ENCODE peak calls at places on chromosomes 3 and 15, in seven cellular contexts. K, U, Y, D, P, G and M are unnamed samples.

GRCh38 chr15:77671274-77672056 is 38.8 kb upstream of the LINGO1 start:
- ATAC-seq in K (no peak), U (no peak), P (no peak), G (no peak), D (no peak), Y (no peak), M (no peak)

GRCh38 chr15:29756358-29757267 is 65.7 kb downstream of the TJP1 start:
- ATAC-seq in D (peak; percentile 74), G (peak; percentile 43), U (no peak), K (no peak), Y (no peak), P (peak; percentile 36), M (peak; percentile 36)

GRCh38 chr3:2484162-2485026 is 385.7 kb downstream of the CNTN4 start:
- ATAC-seq in K (no peak), Y (no peak), D (no peak), P (no peak), U (no peak), G (peak; percentile 74), M (no peak)

GRCh38 chr15:35279811-35280210 is 194.7 kb upstream of the NANOGP8 start:
- ATAC-seq in U (no peak), K (no peak), Y (no peak), P (no peak), D (no peak), G (no peak), M (no peak)

GRCh38 chr3:136044980-136045745 is 79.6 kb downstream of the PPP2R3A start:
- ATAC-seq in Y (no peak), D (no peak), U (no peak), K (no peak), G (peak; percentile 46), P (no peak), M (no peak)

GRCh38 chr3:111238896-111239295 is 167.3 kb downstream of the NECTIN3 start:
- ATAC-seq in G (no peak), P (peak; percentile 78), D (no peak), K (peak; percentile 97), U (peak; percentile 95), Y (peak; percentile 99), M (no peak)

GRCh38 chr15:56098230-56098899 is 105.0 kb upstream of the NEDD4 start:
- ATAC-seq in P (no peak), U (no peak), K (no peak), G (no peak), D (no peak), Y (no peak), M (no peak)

GRCh38 chr15:58548308-58549012 is 116.7 kb downstream of the LIPC start:
- ATAC-seq in D (no peak), U (no peak), G (peak; percentile 38), P (no peak), K (no peak), Y (no peak), M (no peak)

GRCh38 chr3:168884353-168884903 is 779.1 kb downstream of the MECOM start:
- ATAC-seq in P (peak; percentile 77), Y (no peak), G (peak; percentile 73), D (no peak), K (no peak), U (no peak), M (peak; percentile 69)

GRCh38 chr3:153247331-153248311 is 85.6 kb downstream of the RAP2B start:
- ATAC-seq in G (peak; percentile 46), D (no peak), K (no peak), P (no peak), U (no peak), Y (no peak), M (no peak)

GRCh38 chr15:65675551-65675950 is 53.8 kb downstream of the SLC24A1 start:
- ATAC-seq in Y (no peak), U (no peak), G (no peak), K (no peak), D (no peak), P (no peak), M (no peak)

GRCh38 chr3:10391391-10391790 is 70.5 kb upstream of the SEC13 start:
- ATAC-seq in D (no peak), P (no peak), G (no peak), Y (no peak), U (no peak), K (no peak), M (no peak)

GRCh38 chr15:74696398-74696729 is 540 bp upstream of the EDC3 start:
- ATAC-seq in D (peak; percentile 12), K (peak; percentile 17), U (no peak), G (no peak), P (no peak), Y (no peak), M (no peak)

GRCh38 chr15:76335851-76336253 is 721 bp upstream of the ISL2 start:
- ATAC-seq in U (no peak), P (no peak), K (no peak), G (no peak), D (no peak), Y (no peak), M (peak; percentile 10)

GRCh38 chr3:197456271-197457091 is 99.3 kb downstream of the BDH1 start:
- ATAC-seq in P (peak; percentile 83), K (peak; percentile 52), G (peak; percentile 97), D (peak; percentile 97), U (peak; percentile 33), Y (peak; percentile 62), M (peak; percentile 97)

GRCh38 chr3:104291437-104291851 is 1075.3 kb upstream of the ALCAM start:
- ATAC-seq in U (no peak), P (no peak), G (no peak), D (no peak), Y (no peak), K (peak; percentile 50), M (no peak)

GRCh38 chr15:39885099-39885777 is 34.8 kb downstream of the GPR176 start:
- ATAC-seq in K (no peak), P (no peak), Y (no peak), G (no peak), D (no peak), U (no peak), M (no peak)

GRCh38 chr3:69500604-69501003 is 114.7 kb upstream of the FRMD4B start:
- ATAC-seq in G (peak; percentile 39), P (no peak), D (no peak), U (no peak), Y (no peak), K (no peak), M (peak; percentile 31)

GRCh38 chr3:139113766-139114165 is 69.1 kb upstream of the PRR23C start:
- ATAC-seq in P (no peak), K (no peak), G (no peak), U (no peak), Y (peak; percentile 49), D (peak; percentile 10), M (no peak)

GRCh38 chr3:79161941-79162340 is 605.9 kb downstream of the ROBO1 start:
- ATAC-seq in D (no peak), P (no peak), Y (no peak), U (no peak), K (no peak), G (no peak), M (no peak)

GRCh38 chr3:31053299-31053698 is 158.8 kb upstream of the GADL1 start:
- ATAC-seq in U (no peak), Y (no peak), K (no peak), G (no peak), P (no peak), D (no peak), M (no peak)

GRCh38 chr15:80003934-80004472 is 33.0 kb upstream of the BCL2A1 start:
- ATAC-seq in U (no peak), D (no peak), G (no peak), P (no peak), Y (peak; percentile 53), K (no peak), M (no peak)

GRCh38 chr15:41779662-41780157 is 5.4 kb downstream of the MAPKBP1 start:
- ATAC-seq in D (peak; percentile 93), K (no peak), P (no peak), G (peak; percentile 84), Y (peak; percentile 61), U (no peak), M (no peak)

GRCh38 chr3:50161320-50161719 is 6.2 kb downstream of the SEMA3F start:
- ATAC-seq in K (no peak), G (no peak), Y (no peak), P (peak; percentile 80), D (no peak), U (no peak), M (no peak)

GRCh38 chr15:68175527-68175926 is 29.6 kb downstream of the CALML4 start:
- ATAC-seq in G (no peak), D (no peak), Y (no peak), P (no peak), U (no peak), K (no peak), M (no peak)

GRCh38 chr3:40800343-40800742 is 275.6 kb downstream of the ZNF621 start:
- ATAC-seq in Y (no peak), K (no peak), U (no peak), P (peak; percentile 67), G (peak; percentile 69), D (peak; percentile 82), M (peak; percentile 91)

GRCh38 chr3:155946178-155946577 is 75.7 kb downstream of the GMPS start:
- ATAC-seq in G (no peak), D (no peak), K (no peak), P (no peak), Y (no peak), U (no peak), M (peak; percentile 61)

GRCh38 chr3:128845119-128845518 is 34.3 kb upstream of the ACAD9 start:
- ATAC-seq in U (no peak), Y (no peak), D (no peak), K (no peak), P (peak; percentile 25), G (peak; percentile 2), M (no peak)

GRCh38 chr3:193974591-193974990 is 161.4 kb upstream of the HES1 start:
- ATAC-seq in K (no peak), U (no peak), D (peak; percentile 51), G (no peak), Y (no peak), P (no peak), M (no peak)

GRCh38 chr3:188956839-188957489 is 214.8 kb upstream of the TPRG1 start:
- ATAC-seq in P (peak; percentile 35), U (no peak), D (peak; percentile 61), Y (no peak), K (peak; percentile 39), G (peak; percentile 59), M (peak; percentile 47)